ENCODE peak calls at places on chromosome 20, in eight cellular contexts. V is AG10803, W is IMR-90, L is cardiac fibroblast, B is brain microvascular endothelial cell, N is fibroblast of mammary gland, C is CD14-positive monocyte, O is HL-60. F is an unnamed sample.

GRCh38 chr20:9214676-9215075 is 145.8 kb downstream of the PLCB4 start:
- DNase-seq in L (peak), B (no peak), W (peak), C (no peak), V (peak), N (peak), O (no peak), F (no peak)

GRCh38 chr20:10495173-10495572 is 60.1 kb downstream of the SLX4IP start:
- DNase-seq in O (no peak), V (no peak), B (no peak), N (no peak), W (no peak), C (no peak), L (no peak), F (no peak)

GRCh38 chr20:3067139-3068009 is 4.0 kb upstream of the OXT start:
- DNase-seq in V (peak), N (peak), C (no peak), B (no peak), L (peak), W (no peak), O (no peak), F (no peak)

GRCh38 chr20:42093041-42093440 is 474.9 kb upstream of the CHD6 start:
- DNase-seq in N (no peak), V (no peak), B (no peak), O (no peak), W (no peak), L (no peak), C (no peak), F (no peak)

GRCh38 chr20:44800398-44801046 is 9.8 kb downstream of the RIMS4 start:
- DNase-seq in N (no peak), C (peak), B (no peak), W (no peak), V (no peak), O (no peak), L (no peak), F (no peak)

GRCh38 chr20:40991181-40991889 is 37.3 kb upstream of the TOP1 start:
- DNase-seq in O (peak), B (no peak), V (no peak), W (no peak), L (peak), N (no peak), C (peak), F (peak)

GRCh38 chr20:21100590-21101452 is 5.3 kb downstream of the LINC00237 start:
- DNase-seq in C (no peak), O (peak), N (no peak), L (peak), W (peak), V (peak), B (no peak), F (no peak)

GRCh38 chr20:1381753-1382591 is 10.9 kb downstream of the FKBP1A start:
- DNase-seq in W (peak), B (no peak), V (peak), C (no peak), N (no peak), L (no peak), O (no peak), F (no peak)

GRCh38 chr20:2799688-2800589 is 488 bp downstream of the CPXM1 start:
- DNase-seq in B (no peak), V (no peak), N (peak), L (no peak), W (peak), O (no peak), C (peak), F (no peak)

GRCh38 chr20:48192109-48192508 is 406.8 kb upstream of the SULF2 start:
- DNase-seq in W (no peak), L (no peak), O (no peak), B (no peak), C (no peak), V (no peak), N (no peak), F (no peak)

GRCh38 chr20:38926934-38927616 is 858 bp downstream of the FAM83D start:
- DNase-seq in V (peak), B (no peak), C (no peak), N (peak), W (peak), L (peak), O (no peak), F (no peak)

GRCh38 chr20:23159256-23159922 is 73.3 kb upstream of the CD93 start:
- DNase-seq in L (no peak), V (no peak), O (peak), B (no peak), C (no peak), W (no peak), N (no peak), F (peak)

GRCh38 chr20:17449039-17449438 is 82.1 kb downstream of the BFSP1 start:
- DNase-seq in L (no peak), N (no peak), B (no peak), W (no peak), C (no peak), O (no peak), V (no peak), F (no peak)

GRCh38 chr20:20472690-20473274 is 104.9 kb downstream of the INSM1 start:
- DNase-seq in B (no peak), N (no peak), C (no peak), V (no peak), L (no peak), O (no peak), W (no peak), F (no peak)

GRCh38 chr20:36030143-36030542 is 61.8 kb downstream of the CNBD2 start:
- DNase-seq in W (peak), C (no peak), O (no peak), B (no peak), L (peak), N (peak), V (no peak), F (no peak)

GRCh38 chr20:21244808-21245207 is 58.3 kb upstream of the XRN2 start:
- DNase-seq in V (no peak), B (no peak), N (no peak), W (no peak), C (no peak), O (no peak), L (no peak), F (no peak)

GRCh38 chr20:3929713-3930060 is 40.5 kb downstream of the PANK2 start:
- DNase-seq in B (no peak), O (no peak), N (no peak), C (no peak), L (no peak), V (peak), W (no peak), F (no peak)

GRCh38 chr20:19460386-19460785 is 247.9 kb downstream of the SLC24A3 start:
- DNase-seq in C (no peak), L (peak), N (peak), V (peak), B (peak), O (no peak), W (peak), F (no peak)

GRCh38 chr20:1245578-1245977 is 19.7 kb downstream of the RAD21L1 start:
- DNase-seq in C (no peak), V (no peak), O (no peak), L (no peak), N (no peak), B (no peak), W (no peak), F (no peak)

GRCh38 chr20:103456-103855 is 16.0 kb downstream of the DEFB125 start:
- DNase-seq in V (no peak), B (no peak), O (no peak), C (peak), L (no peak), W (no peak), N (no peak), F (no peak)

GRCh38 chr20:34907616-34908469 is 31.4 kb downstream of the ACSS2 start:
- DNase-seq in C (no peak), V (peak), W (peak), L (peak), O (peak), N (peak), B (peak), F (no peak)

GRCh38 chr20:58229198-58229802 is 847 bp upstream of the ANKRD60 start:
- DNase-seq in B (no peak), C (no peak), W (peak), V (no peak), O (no peak), L (no peak), N (no peak), F (no peak)

GRCh38 chr20:31842471-31843157 is 2.8 kb downstream of the FOXS1 start:
- DNase-seq in L (peak), O (no peak), V (peak), W (peak), N (peak), C (no peak), B (peak), F (no peak)

GRCh38 chr20:52105573-52106422 is 85.8 kb downstream of the ZFP64 start:
- DNase-seq in W (peak), O (no peak), B (peak), L (peak), V (peak), N (peak), C (no peak), F (no peak)

GRCh38 chr20:3470627-3471396 is at the start of gene ATRN:
- DNase-seq in O (peak), B (peak), W (peak), L (peak), C (peak), V (peak), N (peak), F (peak)

GRCh38 chr20:49964964-49965780 is 17.6 kb upstream of the SNAI1 start:
- DNase-seq in V (no peak), C (peak), L (peak), N (no peak), W (no peak), B (peak), O (peak), F (no peak)

GRCh38 chr20:18138639-18139583 is 1.2 kb downstream of the KAT14 start:
- DNase-seq in N (no peak), B (no peak), O (no peak), L (peak), V (no peak), C (no peak), W (no peak), F (no peak)

GRCh38 chr20:57988828-57989227 is 239.6 kb downstream of the ANKRD60 start:
- DNase-seq in C (no peak), O (no peak), W (no peak), L (no peak), N (no peak), B (no peak), V (no peak), F (no peak)

GRCh38 chr20:1933465-1933870 is 38.3 kb downstream of the SIRPA start:
- DNase-seq in V (peak), N (peak), W (peak), B (no peak), L (peak), C (no peak), O (no peak), F (no peak)

GRCh38 chr20:7695622-7696021 is 244.6 kb downstream of the HAO1 start:
- DNase-seq in V (peak), W (peak), C (no peak), O (no peak), B (peak), N (peak), L (peak), F (no peak)

GRCh38 chr20:37939701-37940151 is 36.8 kb downstream of the VSTM2L start:
- DNase-seq in W (no peak), C (no peak), L (no peak), B (no peak), V (no peak), O (no peak), N (no peak), F (no peak)

GRCh38 chr20:62762801-62763368 is 33.4 kb upstream of the MRGBP start:
- DNase-seq in B (no peak), W (no peak), L (no peak), O (no peak), V (no peak), N (no peak), C (no peak), F (no peak)

GRCh38 chr20:60331688-60332300 is 373.6 kb downstream of the CDH26 start:
- DNase-seq in N (no peak), L (no peak), W (no peak), B (no peak), C (no peak), V (no peak), O (no peak), F (no peak)

GRCh38 chr20:57265649-57266250 is 691 bp downstream of the BMP7 start:
- DNase-seq in C (no peak), B (no peak), V (no peak), L (no peak), W (no peak), N (peak), O (no peak), F (no peak)

DNA sequence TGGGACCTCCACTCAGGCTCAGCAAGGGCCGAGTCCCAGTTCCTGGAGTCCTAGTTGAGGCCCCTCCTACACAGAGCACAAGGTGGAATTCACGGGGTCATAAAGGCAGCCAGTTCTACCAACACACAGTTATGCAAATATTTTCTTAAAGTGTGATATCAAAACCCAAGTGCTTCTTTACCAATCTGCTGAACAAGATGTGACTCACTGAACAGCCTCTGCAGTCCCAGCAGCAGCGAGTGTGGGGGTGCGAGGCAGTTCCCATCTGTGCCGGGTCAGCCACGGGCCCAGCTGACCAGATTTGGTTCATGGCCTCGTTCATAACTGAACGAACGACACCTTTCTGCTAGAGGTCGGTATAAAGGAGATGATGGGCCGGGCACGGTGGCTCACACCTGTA is 4.5 kb upstream of the TCEA2 start:
- DNase-seq in L (peak), C (no peak), N (no peak), B (peak), W (peak), V (no peak), O (no peak), F (no peak)
- TF ChIP-seq CTCF in L (no peak), C (no peak), N (no peak), B (no peak), W (no peak), V (no peak), O (no peak), F (no peak)

DNA sequence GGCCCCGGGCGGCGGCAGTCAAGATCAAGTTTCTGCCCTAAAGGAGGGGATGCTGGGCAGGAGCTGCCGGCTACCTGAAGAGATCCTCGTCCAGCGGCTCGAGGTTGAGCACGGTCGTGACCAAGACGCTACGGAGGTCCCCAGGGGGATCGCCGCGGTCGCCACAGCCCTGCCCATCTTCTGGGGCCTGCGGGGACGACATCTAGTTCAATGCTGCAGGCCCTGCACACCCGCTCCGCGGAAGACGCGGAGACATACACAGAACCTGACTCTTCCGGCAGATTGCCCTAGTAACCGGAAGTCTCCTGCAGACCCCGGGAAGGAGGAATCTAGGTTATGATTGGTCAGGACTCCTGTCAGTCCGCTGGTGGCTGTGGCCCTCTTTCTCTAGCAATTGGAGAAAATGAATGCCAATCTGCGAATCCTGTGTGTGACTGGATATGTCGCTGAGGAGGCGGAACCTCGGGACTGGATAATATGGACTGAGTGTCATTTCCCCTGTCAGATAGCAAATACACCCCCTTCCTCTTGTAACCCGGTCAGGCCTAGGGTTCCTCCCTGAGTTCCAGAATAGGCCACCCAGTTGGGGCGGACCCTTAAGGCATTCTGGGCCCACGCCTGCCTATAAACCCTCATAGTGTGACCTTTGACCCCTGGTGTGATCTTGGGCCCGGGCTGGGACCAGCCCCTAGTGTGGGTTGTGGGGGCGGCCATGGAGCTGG is at the start of the genes ACOT8 and ZSWIM3:
- DNase-seq in B (peak), V (peak), N (peak), L (peak), C (peak), O (peak), W (peak), F (peak)
- TF ChIP-seq CTCF in B (no peak), V (no peak), N (no peak), L (no peak), C (no peak), O (no peak), W (no peak), F (no peak)

DNA sequence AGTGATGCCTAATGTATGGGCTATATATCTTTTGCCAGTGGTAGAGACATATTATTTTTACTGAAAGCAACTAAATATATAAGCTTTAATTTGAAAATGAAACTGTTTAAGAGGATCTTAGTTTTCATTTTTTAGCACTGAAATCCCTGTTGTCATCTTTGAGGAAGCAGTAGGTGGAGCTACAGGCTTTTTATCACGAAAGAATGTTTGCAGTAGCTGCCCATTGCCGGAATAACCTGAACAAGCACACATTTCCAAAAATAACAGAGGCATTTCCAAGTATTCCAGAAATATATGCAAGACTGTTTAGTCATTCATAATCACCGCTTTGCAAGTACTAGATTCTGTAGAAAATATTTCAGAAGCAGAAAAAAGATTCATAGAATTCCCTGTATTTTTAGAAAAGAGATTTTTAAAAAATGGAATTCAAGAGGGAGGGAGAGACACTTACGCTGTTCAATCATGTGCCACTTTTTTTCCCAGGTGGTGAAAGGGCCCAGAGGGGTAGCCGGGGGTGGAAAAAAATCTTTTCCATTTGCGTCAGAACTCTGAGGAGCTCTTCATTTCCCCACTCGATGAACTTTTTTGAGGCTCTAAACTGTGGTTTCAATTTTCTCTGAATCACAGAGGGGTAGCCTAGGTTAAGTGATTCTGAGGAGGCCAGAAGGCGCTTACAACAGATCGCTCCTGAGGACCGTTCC is 142.5 kb upstream of the FERMT1 start:
- DNase-seq in C (no peak), W (peak), O (peak), B (peak), V (peak), L (peak), N (peak), F (no peak)
- TF ChIP-seq CTCF in C (no peak), W (peak), O (no peak), B (peak), V (peak), L (peak), N (peak), F (peak)

GRCh38 chr20:53321596-53321995 is 272.0 kb downstream of the ZNF217 start:
- DNase-seq in O (no peak), V (no peak), W (no peak), L (no peak), N (no peak), B (no peak), C (no peak), F (no peak)
- TF ChIP-seq CTCF in O (no peak), V (no peak), W (no peak), L (no peak), N (no peak), B (no peak), C (no peak), F (no peak)

DNA sequence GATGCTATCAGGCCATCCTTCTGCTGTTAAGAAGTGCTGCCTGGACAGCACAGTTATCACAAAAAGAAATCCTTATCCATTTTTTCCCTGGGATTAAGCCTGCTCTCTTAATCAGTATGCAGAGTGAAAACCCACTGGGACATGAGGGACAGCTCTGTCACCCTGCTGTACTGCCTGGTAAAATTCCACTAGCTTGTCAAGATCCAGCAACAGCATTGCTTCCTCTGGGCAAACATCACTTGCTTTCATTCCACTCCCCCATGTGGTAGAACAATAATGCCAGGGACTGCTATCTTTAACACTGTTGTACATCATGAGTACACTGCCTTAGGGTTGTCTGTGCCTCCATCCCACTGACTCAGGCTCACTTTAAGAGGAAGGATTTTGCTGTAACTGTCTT is 331.3 kb downstream of the KIF16B start:
- DNase-seq in W (no peak), C (no peak), O (no peak), N (no peak), V (no peak), L (no peak), B (peak), F (peak)
- TF ChIP-seq CTCF in W (no peak), C (no peak), O (no peak), N (no peak), V (no peak), L (no peak), B (peak), F (no peak)